ENCODE peak calls at places on chromosomes 2 and 18, in six cellular contexts. S is neural progenitor cell, V is SK-N-SH, T is MM.1S, J is choroid plexus epithelial cell, R is GM20000. L is an unnamed sample.

GRCh38 chr18:74282359-74283254 is 9.2 kb downstream of the CYB5A start:
- DNase-seq in S (no peak), V (no peak), T (no peak), J (no peak), R (no peak), L (no peak)

GRCh38 chr2:43370705-43371104 is 144.3 kb upstream of the ZFP36L2 start:
- DNase-seq in S (no peak), V (no peak), T (no peak), J (peak), R (no peak), L (no peak)

GRCh38 chr2:11077411-11077810 is 77.9 kb upstream of the SLC66A3 start:
- DNase-seq in S (no peak), V (no peak), T (no peak), J (no peak), R (no peak), L (no peak)

GRCh38 chr2:49162151-49162550 is 7.8 kb upstream of the FSHR start:
- DNase-seq in S (no peak), V (no peak), T (no peak), J (no peak), R (no peak), L (no peak)

GRCh38 chr2:20514596-20515269 is 67.9 kb downstream of the RHOB start:
- DNase-seq in S (no peak), V (no peak), T (no peak), J (peak), R (no peak), L (peak)

GRCh38 chr2:193963472-193964119 is 1693.4 kb upstream of the SLC39A10 start:
- DNase-seq in S (peak), V (peak), T (no peak), J (peak), R (peak), L (peak)

GRCh38 chr2:96138146-96139145 is at the start of gene ASTL:
- DNase-seq in S (peak), V (peak), T (peak), J (peak), R (peak), L (peak)

GRCh38 chr2:126781806-126782205 is 116.9 kb upstream of the TEX51 start:
- DNase-seq in S (no peak), V (no peak), T (no peak), J (no peak), R (no peak), L (no peak)

GRCh38 chr2:37342636-37343211 is 1.7 kb upstream of the QPCT start:
- DNase-seq in S (no peak), V (peak), T (no peak), J (no peak), R (no peak), L (no peak)

GRCh38 chr2:116435648-116436047 is 1378.8 kb upstream of the DDX18 start:
- DNase-seq in S (peak), V (no peak), T (no peak), J (no peak), R (no peak), L (no peak)
- TF ChIP-seq CTCF in S (peak), V (no peak), T (no peak), J (no peak), R (no peak), L (no peak)

DNA sequence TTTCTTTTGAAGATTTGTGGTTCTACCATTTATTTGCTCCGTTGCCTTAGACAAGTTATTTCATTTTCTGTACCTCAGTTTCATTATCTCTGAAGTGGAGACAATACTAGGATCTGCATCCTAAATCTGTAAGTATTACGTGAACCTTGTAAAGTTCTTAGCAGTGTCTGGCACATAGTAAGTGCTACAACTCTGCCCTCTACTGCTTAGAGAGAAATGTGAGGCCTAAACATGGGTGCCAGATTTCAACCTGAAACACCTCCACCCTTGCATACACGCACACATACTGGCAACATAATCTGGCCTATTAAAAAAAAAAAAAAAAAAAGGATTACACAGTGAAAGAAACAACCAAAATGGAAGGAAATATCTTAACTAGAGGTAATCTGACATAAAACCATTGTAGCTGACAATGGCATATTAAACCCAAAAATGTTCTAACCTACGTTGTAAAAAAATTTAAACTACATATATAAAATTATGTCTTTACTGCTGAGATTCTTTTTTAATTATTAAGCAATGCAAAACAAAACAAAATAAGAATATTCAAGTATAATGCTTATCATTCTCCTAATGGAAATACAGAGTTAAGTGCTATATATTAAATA is 132.6 kb downstream of the MAP2 start:
- DNase-seq in S (peak), V (peak), T (peak), J (peak), R (peak), L (peak)
- TF ChIP-seq CTCF in S (peak), V (peak), T (peak), J (peak), R (no peak), L (peak)

GRCh38 chr2:203394519-203395227 is 66.5 kb downstream of the ABI2 start:
- DNase-seq in S (peak), V (peak), T (no peak), J (no peak), R (no peak), L (no peak)
- TF ChIP-seq CTCF in S (peak), V (no peak), T (no peak), J (peak), R (no peak), L (peak)

DNA sequence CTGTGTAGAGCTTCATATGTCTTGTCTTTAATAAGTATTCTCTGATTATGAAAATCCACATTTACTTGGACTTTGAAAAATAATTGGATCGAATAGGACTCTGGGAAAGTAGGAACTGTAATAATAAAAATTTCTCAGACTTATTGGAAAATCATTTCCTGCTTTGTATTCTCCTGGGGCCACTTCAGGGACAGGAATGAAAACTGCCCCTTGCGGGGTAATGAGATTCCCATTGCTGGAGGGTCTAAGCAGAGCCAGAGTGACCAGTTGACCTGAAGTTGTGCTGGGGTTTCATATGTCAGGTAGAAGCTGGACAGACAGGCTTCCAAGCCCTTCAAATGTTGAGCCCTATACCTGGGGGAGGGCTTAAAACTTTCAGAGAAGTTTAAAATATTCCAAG is 268.5 kb upstream of the ATP5MC3 start:
- DNase-seq in S (no peak), V (no peak), T (no peak), J (no peak), R (no peak), L (no peak)
- TF ChIP-seq CTCF in S (no peak), V (no peak), T (no peak), J (no peak), R (no peak), L (no peak)

GRCh38 chr2:85071096-85071495 is 62.1 kb upstream of the TCF7L1 start:
- DNase-seq in S (no peak), V (no peak), T (no peak), J (no peak), R (no peak), L (no peak)

GRCh38 chr2:85066006-85066405 is 67.2 kb upstream of the TCF7L1 start:
- DNase-seq in S (no peak), V (no peak), T (no peak), J (no peak), R (no peak), L (no peak)

GRCh38 chr2:85064927-85065630 is 68.1 kb upstream of the TCF7L1 start:
- DNase-seq in S (peak), V (peak), T (no peak), J (no peak), R (no peak), L (no peak)

GRCh38 chr2:85063981-85064599 is 69.1 kb upstream of the TCF7L1 start:
- DNase-seq in S (no peak), V (no peak), T (no peak), J (no peak), R (no peak), L (no peak)

GRCh38 chr2:85066874-85067351 is 66.3 kb upstream of the TCF7L1 start:
- DNase-seq in S (peak), V (peak), T (peak), J (peak), R (peak), L (peak)
- TF ChIP-seq CTCF in S (peak), V (peak), T (peak), J (peak), R (peak), L (peak)

GRCh38 chr18:54330768-54331548 is 26.7 kb downstream of the STARD6 start:
- DNase-seq in S (no peak), V (no peak), T (no peak), J (peak), R (no peak), L (no peak)
- TF ChIP-seq CTCF in S (no peak), V (peak), T (peak), J (peak), R (peak), L (no peak)

L was measured in brain microvascular endothelial cell.